ENCODE peak calls at places on chromosomes 16 and 17, in seven cellular contexts. X is kidney epithelial cell, B is endothelial cell, J is H1, W is sigmoid colon, G is RWPE1, M is brain microvascular endothelial cell. V is an unnamed sample.
A peak's percentile ranks its signal among the peaks of the same experiment; 100 is the strongest.

GRCh38 chr17:50018909-50019308 is 23.9 kb upstream of the DLX3 start:
- DNase-seq in W (no peak), X (no peak), J (no peak), G (no peak), M (no peak), B (no peak), V (no peak)

GRCh38 chr16:85928411-85928820 is 29.5 kb downstream of the IRF8 start:
- DNase-seq in G (no peak), W (peak; percentile 82), M (no peak), X (no peak), J (no peak), B (no peak), V (no peak)

GRCh38 chr16:47375423-47375822 is 85.4 kb downstream of the ITFG1 start:
- DNase-seq in G (no peak), M (no peak), X (no peak), J (no peak), B (no peak), W (no peak), V (no peak)

GRCh38 chr16:53449816-53450517 is 15.7 kb downstream of the RBL2 start:
- DNase-seq in W (no peak), M (no peak), G (no peak), J (no peak), B (no peak), X (no peak), V (no peak)

GRCh38 chr17:50931003-50931878 is 65.1 kb upstream of the TOB1 start:
- DNase-seq in B (peak; percentile 70), J (peak; percentile 77), X (no peak), M (peak; percentile 78), G (no peak), W (peak; percentile 96), V (no peak)

GRCh38 chr16:72810480-72810879 is 237.4 kb downstream of the ZFHX3 start:
- DNase-seq in X (no peak), W (no peak), J (no peak), B (no peak), G (no peak), M (no peak), V (no peak)

GRCh38 chr17:45315583-45316270 is 1.1 kb downstream of the MAP3K14 start:
- DNase-seq in B (no peak), W (no peak), X (no peak), G (no peak), M (no peak), J (no peak), V (no peak)

GRCh38 chr17:34464812-34465211 is 101.8 kb upstream of the CCL1 start:
- DNase-seq in M (no peak), W (no peak), J (no peak), G (no peak), X (no peak), B (no peak), V (no peak)

GRCh38 chr16:66752379-66752778 is 970 bp upstream of the DYNC1LI2 start:
- DNase-seq in X (no peak), M (no peak), B (no peak), J (no peak), W (no peak), G (no peak), V (no peak)

GRCh38 chr16:88537864-88538263 is 32.3 kb upstream of the ZC3H18 start:
- DNase-seq in B (no peak), J (no peak), W (no peak), X (no peak), M (no peak), G (no peak), V (no peak)

GRCh38 chr17:48382989-48383388 is 47.0 kb downstream of the SKAP1 start:
- DNase-seq in W (no peak), M (no peak), X (no peak), G (no peak), J (no peak), B (no peak), V (no peak)

GRCh38 chr16:27315333-27316037 is 1.7 kb downstream of the IL4R start:
- DNase-seq in G (peak; percentile 93), J (peak; percentile 60), M (peak; percentile 57), X (no peak), W (peak; percentile 85), B (no peak), V (no peak)

GRCh38 chr17:48605409-48605864 is 651 bp upstream of the HOXB6 start:
- DNase-seq in X (no peak), B (no peak), W (no peak), G (no peak), J (no peak), M (no peak), V (no peak)

GRCh38 chr16:53768593-53768992 is 64.6 kb downstream of the FTO start:
- DNase-seq in J (no peak), M (peak; percentile 96), W (no peak), X (no peak), G (peak; percentile 83), B (no peak), V (no peak)

GRCh38 chr17:7558544-7559306 is at the start of gene TNFSF13:
- DNase-seq in M (no peak), B (no peak), W (peak; percentile 87), X (no peak), G (no peak), J (no peak), V (no peak)

GRCh38 chr17:36512641-36513040 is 22.0 kb downstream of the MYO19 start:
- DNase-seq in X (no peak), J (no peak), M (no peak), W (no peak), B (no peak), G (no peak), V (no peak)

GRCh38 chr16:11085025-11085485 is 140.7 kb downstream of the CLEC16A start:
- DNase-seq in M (no peak), W (peak; percentile 84), X (no peak), J (no peak), G (no peak), B (no peak), V (no peak)

GRCh38 chr17:3546997-3547396 is 10.6 kb downstream of the TRPV3 start:
- DNase-seq in B (no peak), G (no peak), W (no peak), J (no peak), X (no peak), M (no peak), V (no peak)

GRCh38 chr17:8649157-8650118 is 18.9 kb upstream of the MYH10 start:
- DNase-seq in G (no peak), W (peak; percentile 75), X (no peak), M (peak; percentile 88), B (no peak), J (no peak), V (no peak)

GRCh38 chr16:60261425-60261824 is 1527.3 kb upstream of the GOT2 start:
- DNase-seq in M (no peak), G (no peak), X (no peak), J (no peak), W (no peak), B (no peak), V (no peak)

GRCh38 chr16:71781741-71782140 is 26.9 kb downstream of the AP1G1 start:
- DNase-seq in G (peak; percentile 9), W (no peak), J (no peak), X (peak; percentile 9), M (peak; percentile 6), B (no peak), V (no peak)

GRCh38 chr16:66592241-66592640 is 12.3 kb upstream of the CMTM3 start:
- DNase-seq in B (no peak), W (no peak), J (no peak), M (no peak), G (no peak), X (no peak), V (no peak)

GRCh38 chr17:64289652-64290051 is 26.6 kb upstream of the TEX2 start:
- DNase-seq in B (no peak), G (no peak), W (no peak), X (no peak), J (no peak), M (no peak), V (no peak)

GRCh38 chr17:28970879-28971278 is 19.6 kb upstream of the PHF12 start:
- DNase-seq in X (no peak), M (no peak), B (no peak), G (no peak), J (no peak), W (no peak), V (no peak)

GRCh38 chr17:82835122-82835521 is 4.7 kb downstream of the ZNF750 start:
- DNase-seq in W (no peak), M (no peak), G (no peak), X (no peak), J (no peak), B (no peak), V (no peak)

GRCh38 chr17:59512844-59513383 is 52.5 kb upstream of the DHX40 start:
- DNase-seq in X (no peak), W (no peak), M (no peak), B (no peak), J (no peak), G (no peak), V (no peak)

DNA sequence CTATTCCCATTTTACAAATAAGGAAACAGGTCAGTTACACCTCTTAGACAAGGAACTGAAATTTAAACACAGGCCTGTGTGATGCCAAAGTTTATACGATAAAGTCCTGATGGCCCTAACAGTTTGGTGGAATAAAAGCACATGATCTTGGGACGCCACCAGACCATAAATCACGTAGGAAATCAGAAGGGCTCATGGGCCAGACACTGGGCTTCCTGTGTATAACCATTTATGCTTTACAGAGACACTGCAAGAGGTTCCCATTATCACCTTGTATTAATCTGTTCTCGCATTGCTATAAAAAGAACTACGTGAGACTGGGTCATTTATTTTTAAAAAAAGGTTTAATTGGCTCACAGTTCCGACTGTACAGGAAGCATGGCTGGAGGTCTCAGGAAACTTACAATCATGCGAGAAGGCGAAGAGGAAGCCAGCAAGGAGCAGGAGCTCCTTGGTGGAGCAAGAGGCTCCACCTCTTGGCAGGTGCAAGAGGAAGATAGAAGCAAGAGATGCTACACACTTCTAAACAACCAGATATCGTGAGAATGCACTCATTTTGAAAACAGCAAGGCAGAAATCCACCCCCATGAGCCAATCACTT is 124.0 kb upstream of the MON1B start:
- DNase-seq in J (no peak), B (no peak), W (no peak), M (no peak), G (no peak), X (no peak), V (no peak)
- TF ChIP-seq CTCF in J (no peak), B (no peak), W (no peak), M (no peak), G (no peak), X (no peak), V (no peak)

GRCh38 chr16:29757950-29758466 is 12.2 kb upstream of the C16orf54 start:
- DNase-seq in W (no peak), J (no peak), X (peak; percentile 37), G (no peak), B (no peak), M (peak; percentile 28), V (no peak)
- TF ChIP-seq CTCF in W (no peak), J (no peak), X (peak; percentile 5), G (no peak), B (no peak), M (peak; percentile 22), V (no peak)

DNA sequence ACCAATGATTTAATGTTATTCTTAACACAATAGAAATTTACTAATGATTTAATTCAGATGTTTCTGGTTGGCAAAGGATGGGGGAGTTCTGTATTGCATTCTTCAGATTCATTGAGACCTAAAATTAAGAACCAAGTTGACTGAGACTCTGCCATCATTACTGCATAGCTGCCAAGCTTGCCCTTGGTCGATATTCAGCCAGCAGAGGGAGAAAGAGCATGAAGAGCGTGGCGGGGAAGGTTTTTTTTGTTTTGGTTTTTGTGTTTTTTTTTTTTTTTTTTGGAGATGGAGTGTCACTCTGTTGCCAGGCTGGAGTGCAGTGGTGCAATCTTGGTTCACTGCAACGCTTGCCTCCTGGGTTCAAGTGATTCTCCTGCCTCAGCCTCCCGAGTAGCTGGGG is 659.4 kb upstream of the EEF2KMT start:
- DNase-seq in W (no peak), M (no peak), X (no peak), G (no peak), J (no peak), B (peak; percentile 6), V (no peak)
- TF ChIP-seq CTCF in W (no peak), M (no peak), X (no peak), G (no peak), J (peak; percentile 50), B (no peak), V (no peak)

GRCh38 chr16:57535680-57536305 is 578 bp downstream of the CCDC102A start:
- DNase-seq in B (peak; percentile 95), J (peak; percentile 95), X (peak; percentile 57), M (peak; percentile 85), G (peak; percentile 99), W (peak; percentile 97), V (peak; percentile 87)
- TF ChIP-seq CTCF in B (no peak), J (no peak), X (no peak), M (peak; percentile 16), G (no peak), W (no peak), V (no peak)

V was measured in activated B cell treated with CpG ODN at 0.5 μM for 24 hours.